ENCODE peak calls at places on chromosomes 13 and 19, in five cellular contexts. L is H1, C is K562, Z is HepG2, N is A549. F is an unnamed sample.

GRCh38 chr13:49938921-49939320 is 2.8 kb upstream of the SPRYD7 start:
- DNase-seq in C (no peak), Z (peak), N (no peak), L (no peak), F (no peak)

GRCh38 chr13:33330483-33330882 is 44.9 kb upstream of the STARD13 start:
- DNase-seq in C (no peak), L (no peak), Z (no peak), N (no peak), F (no peak)

GRCh38 chr13:48151766-48152165 is 56.9 kb upstream of the MED4 start:
- DNase-seq in Z (no peak), L (no peak), N (no peak), C (no peak), F (no peak)

GRCh38 chr13:110539894-110540293 is 21.6 kb downstream of the RAB20 start:
- DNase-seq in C (no peak), N (no peak), Z (no peak), L (no peak), F (no peak)

GRCh38 chr13:97884707-97885468 is 68.6 kb upstream of the IPO5 start:
- DNase-seq in N (no peak), C (no peak), Z (no peak), L (no peak), F (no peak)

GRCh38 chr13:74103970-74104555 is 30.1 kb downstream of the KLF12 start:
- DNase-seq in Z (no peak), N (no peak), C (no peak), L (no peak), F (no peak)

GRCh38 chr13:24307211-24308067 is 1.9 kb upstream of the C1QTNF9 start:
- DNase-seq in C (no peak), Z (peak), N (peak), L (no peak), F (no peak)

GRCh38 chr13:43783820-43784219 is 3.0 kb downstream of the ENOX1 start:
- DNase-seq in C (no peak), Z (no peak), L (no peak), N (peak), F (no peak)

GRCh38 chr19:7748756-7749155 is 1.4 kb upstream of the CD209 start:
- DNase-seq in C (no peak), L (peak), N (peak), Z (peak), F (peak)

DNA sequence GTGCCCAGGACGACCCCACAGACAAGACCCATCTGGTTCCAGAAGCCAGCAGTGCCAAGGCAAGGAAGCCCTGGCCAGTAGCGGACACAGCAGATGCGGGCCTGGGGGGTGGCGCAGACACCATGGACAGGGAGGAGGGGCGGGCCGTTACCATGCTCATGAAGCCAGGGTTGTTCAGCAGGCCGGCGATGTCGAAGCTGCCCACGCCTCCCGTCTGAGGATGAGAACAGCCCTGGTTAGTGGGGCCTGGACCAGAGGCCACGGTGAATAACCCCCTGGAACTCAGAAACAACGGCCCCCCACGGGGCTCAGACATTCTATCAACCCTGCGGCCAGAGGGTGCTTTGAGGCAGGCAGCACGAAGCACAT is 21.5 kb upstream of the SLC39A3 start:
- DNase-seq in N (no peak), C (no peak), L (no peak), Z (no peak), F (no peak)
- TF ChIP-seq USF2 in N (no peak), C (no peak), L (no peak), Z (no peak), F (no peak)

GRCh38 chr13:31073859-31074718 is 87.6 kb downstream of the HSPH1 start:
- DNase-seq in L (no peak), N (no peak), Z (no peak), C (no peak), F (no peak)
- TF ChIP-seq JUN in L (no peak), N (no peak), Z (no peak), C (no peak), F (no peak)

GRCh38 chr19:3450796-3451411 is 29.4 kb downstream of the SMIM24 start:
- DNase-seq in N (peak), Z (peak), L (no peak), C (no peak), F (no peak)
- TF ChIP-seq USF2 in N (peak), Z (no peak), L (no peak), C (peak), F (no peak)

DNA sequence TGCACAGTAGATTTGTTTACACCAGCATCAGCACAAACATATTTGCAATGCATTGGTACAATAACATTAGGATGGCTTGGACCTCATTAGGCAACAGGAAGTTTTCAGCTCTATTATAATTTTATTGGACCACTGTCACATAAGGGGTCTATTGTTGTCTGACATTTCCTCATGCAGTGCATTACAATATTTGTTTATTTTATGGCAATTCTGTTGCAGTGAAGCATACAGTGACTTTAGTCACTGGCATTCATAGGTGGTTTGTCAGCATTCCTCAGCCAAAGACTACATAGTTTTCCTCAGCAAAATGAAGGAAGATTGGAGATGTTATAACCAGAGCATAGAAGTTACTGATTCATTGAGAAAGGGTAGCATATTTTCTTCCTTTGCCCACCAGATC is 1732.9 kb downstream of the PCDH9 start:
- DNase-seq in C (no peak), N (peak), L (no peak), Z (no peak), F (no peak)
- TF ChIP-seq JUN in C (no peak), N (no peak), L (no peak), Z (no peak), F (no peak)

DNA sequence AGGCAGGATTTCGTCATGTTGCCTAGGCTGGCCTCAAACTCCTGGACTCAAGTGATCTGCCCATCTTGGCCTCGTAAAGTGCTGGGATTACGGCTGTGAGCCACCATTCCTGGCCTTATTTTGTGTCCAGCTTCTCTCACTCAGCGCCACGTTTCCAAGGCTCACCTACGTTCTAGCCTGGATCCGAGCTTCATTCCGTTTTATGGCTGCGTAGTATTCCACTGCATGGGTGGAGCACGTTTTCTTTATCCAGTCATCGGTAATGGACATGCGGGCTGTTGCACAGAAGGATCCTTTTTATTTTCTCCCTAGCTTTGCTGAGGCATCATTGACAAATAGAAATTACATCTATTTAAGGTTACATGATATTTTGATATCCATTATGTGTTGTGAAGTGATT is 16.6 kb downstream of the ADGRL1 start:
- DNase-seq in Z (no peak), N (no peak), L (no peak), C (no peak), F (no peak)
- TF ChIP-seq USF2 in Z (no peak), N (no peak), L (no peak), C (no peak), F (no peak)

GRCh38 chr19:56189785-56190184 is 7.8 kb downstream of the ZSCAN5B start:
- DNase-seq in N (peak), L (no peak), Z (no peak), C (no peak), F (no peak)
- TF ChIP-seq JUN in N (no peak), L (no peak), Z (no peak), C (no peak), F (no peak)